ENCODE peak calls at places on chromosomes 7 and 10, in six cellular contexts. G is HCT116, V is PC-3, K is mammary epithelial cell, S is OCI-LY7, T is GM23338. M is an unnamed sample. For H4K20me1, the result is how much of the 10 kb centered on the place peaks cover.

GRCh38 chr10:1156921-1157614 is 100.9 kb downstream of the WDR37 start:
- DNase-seq in G (no peak), V (no peak), K (no peak), S (no peak), T (no peak), M (no peak)

GRCh38 chr10:16491933-16492332 is 29.7 kb downstream of the C1QL3 start:
- DNase-seq in G (no peak), V (no peak), K (no peak), S (no peak), T (no peak), M (no peak)

GRCh38 chr7:81187768-81188167 is 268.9 kb upstream of the SEMA3C start:
- DNase-seq in G (no peak), V (no peak), K (no peak), S (no peak), T (no peak), M (no peak)

GRCh38 chr10:11835061-11835460 is 11.9 kb downstream of the PROSER2 start:
- DNase-seq in G (no peak), V (no peak), K (no peak), S (no peak), T (no peak), M (no peak)

GRCh38 chr10:88728107-88728763 is 22.2 kb downstream of the LIPK start:
- DNase-seq in G (peak), V (no peak), K (peak), S (peak), T (peak), M (peak)

GRCh38 chr10:61452229-61452651 is 941 bp downstream of the TMEM26 start:
- DNase-seq in G (no peak), V (no peak), K (no peak), S (no peak), T (peak), M (no peak)

GRCh38 chr10:50919010-50919409 is 33.6 kb upstream of the A1CF start:
- DNase-seq in G (no peak), V (peak), K (peak), S (no peak), T (no peak), M (no peak)

GRCh38 chr7:44073664-44074348 is 8.4 kb upstream of the PGAM2 start:
- DNase-seq in G (no peak), V (peak), K (peak), S (no peak), T (peak), M (peak)

GRCh38 chr7:117007285-117007684 is 54.0 kb downstream of the ST7 start:
- DNase-seq in G (no peak), V (no peak), K (no peak), S (no peak), T (no peak), M (no peak)

GRCh38 chr10:46287846-46288480 is 1.2 kb downstream of the ANTXRL start:
- DNase-seq in G (no peak), V (no peak), K (peak), S (no peak), T (no peak), M (no peak)

GRCh38 chr7:91846436-91846835 is 34.1 kb downstream of the MTERF1 start:
- DNase-seq in G (no peak), V (no peak), K (no peak), S (no peak), T (no peak), M (no peak)

GRCh38 chr7:21960922-21961321 is 15.2 kb upstream of the CDCA7L start:
- DNase-seq in G (no peak), V (peak), K (peak), S (no peak), T (no peak), M (no peak)

GRCh38 chr10:86862373-86862772 is 95.0 kb downstream of the MMRN2 start:
- DNase-seq in G (no peak), V (no peak), K (no peak), S (no peak), T (peak), M (no peak)

GRCh38 chr7:112226701-112227276 is 20.3 kb downstream of the ZNF277 start:
- DNase-seq in G (no peak), V (peak), K (peak), S (no peak), T (no peak), M (no peak)

GRCh38 chr10:75502389-75502788 is 71.0 kb downstream of the LRMDA start:
- DNase-seq in G (no peak), V (peak), K (no peak), S (no peak), T (no peak), M (no peak)

GRCh38 chr7:149430197-149430596 is 30.7 kb downstream of the ZNF777 start:
- DNase-seq in G (no peak), V (no peak), K (no peak), S (no peak), T (no peak), M (no peak)

GRCh38 chr10:91799580-91799975 is 1.4 kb downstream of the TNKS2 start:
- DNase-seq in G (no peak), V (peak), K (peak), S (no peak), T (no peak), M (no peak)

GRCh38 chr7:74289660-74290589 is 718 bp downstream of the CLIP2 start:
- DNase-seq in G (no peak), V (peak), K (no peak), S (no peak), T (peak), M (no peak)

GRCh38 chr10:79079490-79080355 is 11.0 kb downstream of the ZMIZ1 start:
- DNase-seq in G (no peak), V (peak), K (no peak), S (no peak), T (no peak), M (no peak)

GRCh38 chr10:79075418-79075817 is 6.7 kb downstream of the ZMIZ1 start:
- DNase-seq in G (no peak), V (no peak), K (no peak), S (no peak), T (no peak), M (no peak)

GRCh38 chr10:79081353-79082034 is 12.7 kb downstream of the ZMIZ1 start:
- DNase-seq in G (no peak), V (peak), K (peak), S (no peak), T (no peak), M (peak)

GRCh38 chr10:79077488-79078173 is 8.9 kb downstream of the ZMIZ1 start:
- DNase-seq in G (no peak), V (no peak), K (no peak), S (no peak), T (no peak), M (no peak)

GRCh38 chr10:79078367-79079073 is 9.8 kb downstream of the ZMIZ1 start:
- DNase-seq in G (no peak), V (no peak), K (peak), S (no peak), T (peak), M (no peak)
- H4K20me1 ChIP-seq in G (under half), V (half or more), K (under half), S (under half), T (under half), M (half or more)

GRCh38 chr10:6095810-6096209 is 7.0 kb downstream of the RBM17 start:
- DNase-seq in G (no peak), V (no peak), K (no peak), S (no peak), T (no peak), M (no peak)
- H4K20me1 ChIP-seq in G (under half), V (under half), K (under half), S (under half), T (half or more), M (half or more)

DNA sequence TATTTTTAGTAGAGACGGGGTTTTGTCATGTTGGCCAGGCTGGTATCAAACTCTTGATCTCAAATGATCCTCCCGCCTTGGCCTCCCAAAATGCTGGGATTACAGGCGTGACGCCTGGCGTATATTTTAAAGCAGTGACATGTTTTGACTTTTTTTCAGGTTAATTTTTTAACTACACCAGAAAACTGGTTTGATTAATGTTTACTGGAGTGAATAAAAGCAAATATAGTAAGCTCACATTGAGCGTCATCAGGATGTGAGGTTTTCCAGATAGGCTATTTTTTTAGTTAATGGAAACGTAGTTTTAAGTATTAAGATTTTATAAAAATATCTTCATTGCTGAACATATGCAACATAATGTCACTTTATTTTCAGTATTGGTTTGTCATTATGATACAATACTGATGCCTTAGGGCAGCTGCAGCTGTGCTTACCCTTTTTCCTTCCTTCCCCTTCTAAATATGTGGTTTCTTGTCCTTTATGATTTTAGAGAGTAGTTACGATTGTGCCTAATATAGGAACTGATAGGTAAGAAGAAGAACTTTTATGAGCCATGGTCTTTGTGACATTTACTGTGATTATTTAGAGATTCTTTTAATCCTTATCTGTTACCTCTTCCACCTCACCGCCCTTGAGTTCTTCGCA is 37.3 kb downstream of the TMEM60 start:
- DNase-seq in G (no peak), V (no peak), K (no peak), S (peak), T (no peak), M (peak)
- H4K20me1 ChIP-seq in G (under half), V (under half), K (under half), S (under half), T (under half), M (under half)

GRCh38 chr10:79082035-79082373 is 13.2 kb downstream of the ZMIZ1 start:
- DNase-seq in G (no peak), V (no peak), K (no peak), S (no peak), T (no peak), M (no peak)

GRCh38 chr10:79082631-79083581 is 14.1 kb downstream of the ZMIZ1 start:
- DNase-seq in G (no peak), V (peak), K (no peak), S (no peak), T (no peak), M (no peak)

GRCh38 chr10:79074732-79075131 is 6.0 kb downstream of the ZMIZ1 start:
- DNase-seq in G (no peak), V (no peak), K (peak), S (no peak), T (no peak), M (no peak)

GRCh38 chr10:79073784-79074432 is 5.1 kb downstream of the ZMIZ1 start:
- DNase-seq in G (no peak), V (peak), K (no peak), S (no peak), T (no peak), M (no peak)

DNA sequence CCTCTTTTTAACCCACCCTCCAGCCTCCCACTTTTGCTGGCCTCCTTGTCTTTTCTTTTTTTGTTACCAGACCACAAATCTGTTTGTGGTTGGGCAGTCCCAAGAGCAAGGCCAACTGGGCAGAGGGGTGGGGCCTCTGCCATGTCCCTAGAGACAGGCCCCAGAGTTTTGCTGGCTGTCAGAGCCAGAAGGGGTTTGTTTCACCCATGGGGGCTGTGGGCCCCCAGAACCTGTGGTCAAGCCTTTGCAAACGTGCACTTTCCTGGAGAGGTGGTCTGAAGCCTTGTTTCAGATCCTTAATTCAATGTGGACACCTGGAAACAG is 10.3 kb downstream of the ZMIZ1 start:
- DNase-seq in G (no peak), V (no peak), K (no peak), S (no peak), T (no peak), M (no peak)
- H4K20me1 ChIP-seq in G (under half), V (half or more), K (under half), S (under half), T (under half), M (half or more)

DNA sequence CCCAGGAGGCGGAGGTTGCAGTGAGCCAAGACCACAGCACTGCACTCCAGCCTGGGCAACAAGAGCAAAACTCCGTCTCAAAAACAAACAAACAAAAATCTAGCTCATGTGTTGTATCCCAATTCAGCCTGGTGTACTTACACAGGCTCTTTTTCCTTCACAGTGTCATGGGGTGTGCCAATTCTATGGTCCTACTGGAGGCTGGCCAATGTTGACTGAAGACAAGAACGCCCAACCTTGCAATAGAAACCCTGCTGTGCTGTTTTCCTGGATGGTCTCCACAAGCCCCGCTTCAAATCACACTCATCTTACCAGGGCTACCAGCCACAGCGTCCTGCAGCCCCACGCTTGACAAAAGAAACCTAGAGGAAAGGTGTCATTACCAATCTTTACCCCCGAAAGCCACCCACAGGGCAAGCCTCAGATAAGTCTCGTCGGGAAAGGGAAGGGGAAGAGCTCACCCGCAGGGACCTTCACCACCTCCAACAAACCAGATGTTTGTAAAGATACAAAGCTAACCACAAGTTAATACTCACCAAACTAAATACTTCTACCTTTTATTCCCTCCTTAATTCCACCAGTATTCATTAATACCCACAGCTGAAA is 64.8 kb downstream of the TNS3 start:
- DNase-seq in G (no peak), V (no peak), K (no peak), S (no peak), T (no peak), M (no peak)
- H4K20me1 ChIP-seq in G (under half), V (under half), K (under half), S (under half), T (under half), M (under half)

GRCh38 chr10:132572545-132572937 is 35.0 kb downstream of the INPP5A start:
- DNase-seq in G (no peak), V (peak), K (no peak), S (peak), T (no peak), M (no peak)
- H4K20me1 ChIP-seq in G (under half), V (under half), K (under half), S (under half), T (under half), M (under half)

GRCh38 chr7:2029936-2030335 is 202.8 kb downstream of the MAD1L1 start:
- DNase-seq in G (no peak), V (no peak), K (no peak), S (no peak), T (no peak), M (no peak)
- H4K20me1 ChIP-seq in G (under half), V (under half), K (under half), S (under half), T (under half), M (under half)

DNA sequence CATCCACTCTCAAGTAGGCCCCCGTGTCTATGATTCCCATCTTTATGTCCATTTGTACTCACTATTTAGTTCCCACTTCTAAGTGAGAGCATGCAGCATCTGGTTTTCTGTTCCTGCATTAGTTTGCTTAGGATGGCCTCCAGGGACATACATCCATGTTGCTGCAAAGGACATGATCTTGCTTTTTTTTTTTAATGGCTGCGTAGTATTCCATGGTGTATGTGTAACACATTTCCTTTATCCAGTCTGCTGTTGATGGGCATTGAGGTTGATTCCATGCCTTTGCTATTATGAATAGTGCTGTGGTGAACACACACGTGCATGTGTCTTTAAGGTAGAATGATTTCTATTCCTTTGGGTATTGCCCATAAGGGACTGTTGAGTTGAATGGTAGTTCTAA is 67.8 kb downstream of the SFMBT2 start:
- DNase-seq in G (no peak), V (no peak), K (no peak), S (no peak), T (no peak), M (no peak)
- H4K20me1 ChIP-seq in G (under half), V (under half), K (under half), S (under half), T (under half), M (under half)

DNA sequence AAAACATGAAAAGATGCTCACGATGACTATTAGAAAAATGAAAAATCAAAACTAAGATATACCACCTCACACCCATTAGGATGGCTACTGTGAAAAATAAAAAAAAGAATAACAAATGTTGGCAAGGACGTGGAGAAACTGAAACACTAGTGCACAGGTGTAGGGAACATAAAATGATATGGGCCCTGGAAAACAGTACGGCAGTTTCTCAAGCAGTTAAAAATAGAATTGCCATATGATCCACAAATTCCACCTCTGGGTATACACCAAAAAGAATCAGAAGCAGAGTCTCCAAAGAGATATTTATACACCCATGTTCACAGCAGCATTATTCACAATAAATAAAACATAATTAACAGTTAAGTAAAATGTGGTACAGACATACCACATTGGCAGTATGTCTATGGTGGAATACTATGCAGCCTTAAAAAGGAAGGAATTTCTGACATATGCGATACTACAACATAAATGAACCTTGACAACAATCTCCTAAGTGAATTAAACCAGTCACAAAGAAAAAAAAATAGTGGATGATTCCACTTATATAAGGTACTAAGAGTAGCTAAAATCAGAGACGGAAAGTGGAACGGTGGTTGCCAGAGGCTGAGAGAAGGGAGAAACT is 69.7 kb downstream of the KMT2C start:
- DNase-seq in G (no peak), V (no peak), K (no peak), S (no peak), T (no peak), M (no peak)
- H4K20me1 ChIP-seq in G (under half), V (under half), K (under half), S (under half), T (under half), M (under half)

M was measured in Karpas-422.